ENCODE peak calls at places on chromosomes 6 and 20, in nine cellular contexts. E is AG09319; Y is LoVo; X is right cardiac atrium; K is T-helper 1 cell; L is activated CD4-positive, alpha-beta T cell treated with anti-CD3 and anti-CD28 coated beads for 48 hours; M is CD8-positive, alpha-beta memory T cell; W is cardiac muscle cell; S is effector CD8-positive, alpha-beta T cell. F is an unnamed sample.

GRCh38 chr6:30928677-30929076 is 3.3 kb downstream of the SFTA2 start:
- DNase-seq in E (no peak), Y (no peak), X (no peak), K (no peak), L (no peak), M (no peak), W (no peak), S (no peak), F (no peak)

GRCh38 chr6:35489066-35489465 is 7.8 kb downstream of the TEAD3 start:
- DNase-seq in E (no peak), Y (no peak), X (no peak), K (no peak), L (no peak), M (no peak), W (no peak), S (no peak), F (no peak)

GRCh38 chr6:94196891-94197290 is 777.5 kb upstream of the EPHA7 start:
- DNase-seq in E (no peak), Y (no peak), X (no peak), K (no peak), L (no peak), M (no peak), W (no peak), S (no peak), F (no peak)

GRCh38 chr6:107144014-107144413 is 28.7 kb upstream of the BEND3 start:
- DNase-seq in E (no peak), Y (no peak), X (no peak), K (no peak), L (no peak), M (no peak), W (peak; percentile 34), S (no peak), F (no peak)

GRCh38 chr6:110628330-110628729 is 151.9 kb upstream of the SLC22A16 start:
- DNase-seq in E (no peak), Y (no peak), X (no peak), K (no peak), L (no peak), M (no peak), W (peak; percentile 50), S (no peak), F (no peak)

GRCh38 chr20:52105045-52105572 is 86.5 kb downstream of the ZFP64 start:
- DNase-seq in E (no peak), Y (peak; percentile 73), X (peak; percentile 25), K (no peak), L (peak; percentile 14), M (no peak), W (peak; percentile 60), S (no peak), F (no peak)

GRCh38 chr6:20882014-20882413 is 347.8 kb downstream of the CDKAL1 start:
- DNase-seq in E (no peak), Y (no peak), X (no peak), K (no peak), L (no peak), M (no peak), W (no peak), S (no peak), F (no peak)

GRCh38 chr6:112563368-112563767 is 216.2 kb downstream of the RFPL4B start:
- DNase-seq in E (no peak), Y (no peak), X (no peak), K (no peak), L (no peak), M (no peak), W (peak; percentile 52), S (no peak), F (no peak)

GRCh38 chr6:7126759-7127158 is 19.0 kb downstream of the RREB1 start:
- DNase-seq in E (no peak), Y (no peak), X (no peak), K (no peak), L (no peak), M (no peak), W (no peak), S (no peak), F (peak; percentile 80)

GRCh38 chr6:74357329-74357728 is 661.3 kb downstream of the CD109 start:
- DNase-seq in E (no peak), Y (no peak), X (no peak), K (no peak), L (no peak), M (no peak), W (peak; percentile 60), S (no peak), F (no peak)

GRCh38 chr6:39426057-39426592 is 103.6 kb upstream of the KCNK16 start:
- DNase-seq in E (peak; percentile 39), Y (no peak), X (no peak), K (no peak), L (no peak), M (no peak), W (peak; percentile 91), S (no peak), F (no peak)

GRCh38 chr6:38261626-38262025 is 378.1 kb downstream of the BTBD9 start:
- DNase-seq in E (no peak), Y (no peak), X (no peak), K (no peak), L (no peak), M (no peak), W (no peak), S (no peak), F (no peak)

GRCh38 chr6:144993870-144994269 is 708.7 kb downstream of the UTRN start:
- DNase-seq in E (no peak), Y (no peak), X (no peak), K (no peak), L (no peak), M (no peak), W (no peak), S (no peak), F (no peak)

GRCh38 chr20:6746901-6747609 is 20.4 kb upstream of the BMP2 start:
- DNase-seq in E (no peak), Y (no peak), X (no peak), K (no peak), L (no peak), M (no peak), W (no peak), S (no peak), F (no peak)

GRCh38 chr6:158737710-158738615 is 81.2 kb downstream of the EZR start:
- DNase-seq in E (no peak), Y (peak; percentile 83), X (no peak), K (no peak), L (no peak), M (no peak), W (peak; percentile 41), S (no peak), F (no peak)

GRCh38 chr6:901696-902455 is 208.9 kb upstream of the EXOC2 start:
- DNase-seq in E (no peak), Y (no peak), X (no peak), K (no peak), L (no peak), M (no peak), W (no peak), S (no peak), F (no peak)

GRCh38 chr6:64280569-64280968 is 645.0 kb downstream of the PHF3 start:
- DNase-seq in E (no peak), Y (peak; percentile 26), X (no peak), K (no peak), L (no peak), M (no peak), W (peak; percentile 72), S (no peak), F (peak; percentile 49)

GRCh38 chr20:23048283-23049200 is 930 bp downstream of the THBD start:
- DNase-seq in E (no peak), Y (no peak), X (peak; percentile 66), K (no peak), L (peak; percentile 65), M (no peak), W (peak; percentile 40), S (no peak), F (peak; percentile 73)

GRCh38 chr6:11368760-11369159 is 136.3 kb upstream of the NEDD9 start:
- DNase-seq in E (no peak), Y (no peak), X (no peak), K (no peak), L (no peak), M (no peak), W (no peak), S (no peak), F (no peak)

GRCh38 chr20:17878912-17879602 is 89.5 kb downstream of the SNX5 start:
- DNase-seq in E (no peak), Y (no peak), X (no peak), K (no peak), L (peak; percentile 33), M (no peak), W (no peak), S (no peak), F (no peak)

GRCh38 chr6:85574932-85575598 is 18.6 kb downstream of the SNX14 start:
- DNase-seq in E (peak; percentile 15), Y (no peak), X (no peak), K (no peak), L (no peak), M (no peak), W (no peak), S (no peak), F (no peak)

GRCh38 chr6:11770546-11771466 is 7.8 kb downstream of the ADTRP start:
- DNase-seq in E (peak; percentile 97), Y (peak; percentile 37), X (peak; percentile 93), K (no peak), L (no peak), M (no peak), W (peak; percentile 99), S (no peak), F (no peak)

GRCh38 chr6:165804331-165805066 is 141.5 kb upstream of the PDE10A start:
- DNase-seq in E (no peak), Y (no peak), X (no peak), K (no peak), L (no peak), M (no peak), W (peak; percentile 44), S (no peak), F (no peak)

GRCh38 chr6:34600796-34601195 is 44.7 kb upstream of the SPDEF start:
- DNase-seq in E (no peak), Y (no peak), X (no peak), K (no peak), L (no peak), M (no peak), W (no peak), S (no peak), F (no peak)

GRCh38 chr20:39800548-39800947 is 838.4 kb downstream of the DHX35 start:
- DNase-seq in E (peak; percentile 30), Y (no peak), X (peak; percentile 53), K (no peak), L (no peak), M (no peak), W (peak; percentile 76), S (no peak), F (no peak)

GRCh38 chr6:30880563-30881252 is 3.6 kb upstream of the DDR1 start:
- DNase-seq in E (no peak), Y (no peak), X (no peak), K (no peak), L (no peak), M (no peak), W (no peak), S (no peak), F (no peak)

GRCh38 chr6:22132662-22133061 is 164.2 kb downstream of the PRL start:
- DNase-seq in E (no peak), Y (no peak), X (no peak), K (no peak), L (no peak), M (no peak), W (no peak), S (no peak), F (no peak)

GRCh38 chr6:13383280-13384163 is 55.2 kb upstream of the TBC1D7 start:
- DNase-seq in E (no peak), Y (no peak), X (no peak), K (no peak), L (no peak), M (peak; percentile 52), W (peak; percentile 77), S (no peak), F (no peak)

GRCh38 chr6:167119680-167120556 is 3.0 kb upstream of the CCR6 start:
- DNase-seq in E (no peak), Y (no peak), X (no peak), K (peak; percentile 44), L (no peak), M (peak; percentile 80), W (no peak), S (no peak), F (peak; percentile 29)

GRCh38 chr20:45459606-45460005 is 9.9 kb upstream of the WFDC2 start:
- DNase-seq in E (no peak), Y (no peak), X (no peak), K (no peak), L (no peak), M (no peak), W (no peak), S (no peak), F (peak; percentile 17)

GRCh38 chr6:138776659-138777058 is 3.1 kb downstream of the CCDC28A start:
- DNase-seq in E (no peak), Y (no peak), X (no peak), K (no peak), L (no peak), M (no peak), W (no peak), S (no peak), F (no peak)

F was measured in KBM-7.